ENCODE peak calls at places on chromosomes 12 and 14, in five cellular contexts. One of them, this sample, is unnamed. For H3K9me3, the result is how much of the 10 kb centered on the place peaks cover.

GRCh38 chr12:125824276-125824675 is 759.0 kb downstream of the AACS start:
- DNase-seq in IMR-90: no peak
- DNase-seq in cardiac muscle cell: no peak
- DNase-seq in tibial artery: no peak
- DNase-seq in left ventricle myocardium inferior: no peak
- DNase-seq in this sample: no peak

GRCh38 chr14:102525213-102526143 is 15.9 kb upstream of the ANKRD9 start:
- DNase-seq in IMR-90: peak
- DNase-seq in cardiac muscle cell: peak
- DNase-seq in tibial artery: no peak
- DNase-seq in left ventricle myocardium inferior: no peak
- DNase-seq in this sample: no peak

GRCh38 chr12:131897276-131897675 is 2.9 kb downstream of the ULK1 start:
- DNase-seq in IMR-90: no peak
- DNase-seq in cardiac muscle cell: no peak
- DNase-seq in tibial artery: no peak
- DNase-seq in left ventricle myocardium inferior: no peak
- DNase-seq in this sample: no peak

GRCh38 chr14:83290447-83290846 is 1756.8 kb upstream of the SEL1L start:
- DNase-seq in IMR-90: no peak
- DNase-seq in cardiac muscle cell: no peak
- DNase-seq in tibial artery: no peak
- DNase-seq in left ventricle myocardium inferior: no peak
- DNase-seq in this sample: no peak

GRCh38 chr14:34322940-34323418 is 139.1 kb downstream of the SPTSSA start:
- DNase-seq in IMR-90: peak
- DNase-seq in cardiac muscle cell: peak
- DNase-seq in tibial artery: no peak
- DNase-seq in left ventricle myocardium inferior: peak
- DNase-seq in this sample: peak

GRCh38 chr12:81021834-81022233 is 56.0 kb upstream of the ACSS3 start:
- DNase-seq in IMR-90: no peak
- DNase-seq in cardiac muscle cell: peak
- DNase-seq in tibial artery: no peak
- DNase-seq in left ventricle myocardium inferior: no peak
- DNase-seq in this sample: no peak

GRCh38 chr14:57266060-57266459 is 2.6 kb downstream of the EXOC5 start:
- DNase-seq in IMR-90: peak
- DNase-seq in cardiac muscle cell: peak
- DNase-seq in tibial artery: no peak
- DNase-seq in left ventricle myocardium inferior: no peak
- DNase-seq in this sample: no peak

GRCh38 chr12:104524026-104524425 is 67.3 kb downstream of the CHST11 start:
- DNase-seq in IMR-90: no peak
- DNase-seq in cardiac muscle cell: peak
- DNase-seq in tibial artery: no peak
- DNase-seq in left ventricle myocardium inferior: no peak
- DNase-seq in this sample: no peak

GRCh38 chr14:58633831-58634230 is 3.9 kb upstream of the DACT1 start:
- DNase-seq in IMR-90: peak
- DNase-seq in cardiac muscle cell: no peak
- DNase-seq in tibial artery: no peak
- DNase-seq in left ventricle myocardium inferior: no peak
- DNase-seq in this sample: no peak

GRCh38 chr12:43884683-43885410 is 49.0 kb downstream of the TMEM117 start:
- DNase-seq in IMR-90: no peak
- DNase-seq in cardiac muscle cell: no peak
- DNase-seq in tibial artery: no peak
- DNase-seq in left ventricle myocardium inferior: no peak
- DNase-seq in this sample: no peak

GRCh38 chr12:9736931-9737705 is 4.2 kb upstream of the CLECL1 start:
- DNase-seq in IMR-90: no peak
- DNase-seq in cardiac muscle cell: no peak
- DNase-seq in tibial artery: no peak
- DNase-seq in left ventricle myocardium inferior: no peak
- DNase-seq in this sample: no peak

GRCh38 chr12:97960741-97961608 is 498.4 kb downstream of the RMST start:
- DNase-seq in IMR-90: no peak
- DNase-seq in cardiac muscle cell: peak
- DNase-seq in tibial artery: no peak
- DNase-seq in left ventricle myocardium inferior: no peak
- DNase-seq in this sample: no peak

GRCh38 chr14:68981124-68981523 is 2.0 kb upstream of the ACTN1 start:
- DNase-seq in IMR-90: no peak
- DNase-seq in cardiac muscle cell: no peak
- DNase-seq in tibial artery: no peak
- DNase-seq in left ventricle myocardium inferior: no peak
- DNase-seq in this sample: no peak

GRCh38 chr12:848519-849191 is 96.3 kb downstream of the WNK1 start:
- DNase-seq in IMR-90: peak
- DNase-seq in cardiac muscle cell: peak
- DNase-seq in tibial artery: no peak
- DNase-seq in left ventricle myocardium inferior: no peak
- DNase-seq in this sample: no peak

GRCh38 chr14:95431199-95432145 is 85.0 kb downstream of the SYNE3 start:
- DNase-seq in IMR-90: peak
- DNase-seq in cardiac muscle cell: peak
- DNase-seq in tibial artery: no peak
- DNase-seq in left ventricle myocardium inferior: no peak
- DNase-seq in this sample: no peak

GRCh38 chr14:65277580-65278270 is 134.8 kb upstream of the FUT8 start:
- DNase-seq in IMR-90: no peak
- DNase-seq in cardiac muscle cell: no peak
- DNase-seq in tibial artery: no peak
- DNase-seq in left ventricle myocardium inferior: no peak
- DNase-seq in this sample: no peak

GRCh38 chr14:51884086-51884927 is 23.9 kb downstream of the GNG2 start:
- DNase-seq in IMR-90: peak
- DNase-seq in cardiac muscle cell: peak
- DNase-seq in tibial artery: no peak
- DNase-seq in left ventricle myocardium inferior: no peak
- DNase-seq in this sample: peak

GRCh38 chr12:88703790-88704189 is 123.5 kb upstream of the KITLG start:
- DNase-seq in IMR-90: no peak
- DNase-seq in cardiac muscle cell: peak
- DNase-seq in tibial artery: no peak
- DNase-seq in left ventricle myocardium inferior: no peak
- DNase-seq in this sample: no peak

GRCh38 chr12:70724444-70724843 is 87.2 kb upstream of the PTPRB start:
- DNase-seq in IMR-90: peak
- DNase-seq in cardiac muscle cell: peak
- DNase-seq in tibial artery: no peak
- DNase-seq in left ventricle myocardium inferior: no peak
- DNase-seq in this sample: no peak

GRCh38 chr14:52551696-52552062 is 626 bp downstream of the TXNDC16 start:
- DNase-seq in IMR-90: peak
- DNase-seq in cardiac muscle cell: peak
- DNase-seq in tibial artery: no peak
- DNase-seq in left ventricle myocardium inferior: no peak
- DNase-seq in this sample: no peak

GRCh38 chr14:35818346-35819115 is 7.6 kb upstream of the BRMS1L start:
- DNase-seq in IMR-90: peak
- DNase-seq in cardiac muscle cell: peak
- DNase-seq in tibial artery: no peak
- DNase-seq in left ventricle myocardium inferior: no peak
- DNase-seq in this sample: no peak

GRCh38 chr12:12839003-12839395 is 25.9 kb downstream of the DDX47 start:
- DNase-seq in IMR-90: no peak
- DNase-seq in cardiac muscle cell: no peak
- DNase-seq in tibial artery: no peak
- DNase-seq in left ventricle myocardium inferior: no peak
- DNase-seq in this sample: no peak

GRCh38 chr14:45434221-45434620 is 181.2 kb upstream of the MIS18BP1 start:
- DNase-seq in IMR-90: no peak
- DNase-seq in cardiac muscle cell: no peak
- DNase-seq in tibial artery: no peak
- DNase-seq in left ventricle myocardium inferior: no peak
- DNase-seq in this sample: no peak

GRCh38 chr12:109738878-109739665 is 25.4 kb downstream of the FAM222A start:
- DNase-seq in IMR-90: peak
- DNase-seq in cardiac muscle cell: no peak
- DNase-seq in tibial artery: peak
- DNase-seq in left ventricle myocardium inferior: peak
- DNase-seq in this sample: no peak

DNA sequence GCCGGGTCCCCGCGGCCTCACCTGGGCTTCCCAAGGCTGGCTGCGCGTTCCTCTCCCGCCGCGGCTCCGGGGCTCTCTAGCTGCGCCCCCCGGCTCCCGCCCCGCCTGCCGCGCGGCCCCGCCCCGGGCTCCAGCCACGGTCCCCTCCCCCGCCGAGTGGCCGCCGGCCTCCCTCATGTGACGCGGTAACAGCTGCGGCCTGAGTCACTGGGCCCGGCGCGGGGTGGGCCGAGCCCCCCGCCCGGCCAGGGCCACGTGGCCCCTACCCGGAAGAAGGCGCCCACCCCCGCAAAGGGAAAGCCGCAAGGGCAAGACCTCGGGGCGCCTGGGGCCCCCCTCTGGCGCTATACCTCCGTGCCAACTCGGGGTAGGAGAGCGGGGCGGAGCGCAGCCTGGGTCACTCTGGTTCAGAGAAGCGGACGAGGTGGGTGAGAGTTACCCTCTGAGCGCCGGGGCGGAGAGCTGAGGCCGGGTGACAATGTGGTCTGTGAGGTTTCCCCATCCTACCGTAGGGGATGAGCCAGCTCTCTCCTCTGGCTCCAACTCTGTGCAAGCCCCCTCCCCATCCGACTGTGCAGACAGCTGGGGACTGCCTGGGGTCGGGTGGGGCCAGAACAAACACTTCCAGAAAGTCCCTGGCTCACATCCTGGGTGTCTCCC is at the start of gene CD63:
- DNase-seq in IMR-90: peak
- DNase-seq in cardiac muscle cell: peak
- DNase-seq in tibial artery: peak
- DNase-seq in left ventricle myocardium inferior: peak
- DNase-seq in this sample: no peak
- TF ChIP-seq CTCF in IMR-90: no peak
- TF ChIP-seq CTCF in cardiac muscle cell: no peak
- TF ChIP-seq CTCF in tibial artery: peak
- TF ChIP-seq CTCF in left ventricle myocardium inferior: no peak
- TF ChIP-seq CTCF in this sample: no peak

GRCh38 chr14:105844047-105844630 is 317.8 kb downstream of the TMEM121 start:
- DNase-seq in IMR-90: no peak
- DNase-seq in cardiac muscle cell: no peak
- DNase-seq in tibial artery: no peak
- DNase-seq in left ventricle myocardium inferior: peak
- DNase-seq in this sample: no peak

GRCh38 chr14:105846312-105846711 is 319.9 kb downstream of the TMEM121 start:
- DNase-seq in IMR-90: no peak
- DNase-seq in cardiac muscle cell: no peak
- DNase-seq in tibial artery: no peak
- DNase-seq in left ventricle myocardium inferior: no peak
- DNase-seq in this sample: no peak

GRCh38 chr14:105845725-105846309 is 319.4 kb downstream of the TMEM121 start:
- DNase-seq in IMR-90: no peak
- DNase-seq in cardiac muscle cell: no peak
- DNase-seq in tibial artery: peak
- DNase-seq in left ventricle myocardium inferior: no peak
- DNase-seq in this sample: no peak

GRCh38 chr14:105843444-105844046 is 317.2 kb downstream of the TMEM121 start:
- DNase-seq in IMR-90: no peak
- DNase-seq in cardiac muscle cell: no peak
- DNase-seq in tibial artery: peak
- DNase-seq in left ventricle myocardium inferior: no peak
- DNase-seq in this sample: no peak

GRCh38 chr14:105844810-105845724 is 318.7 kb downstream of the TMEM121 start:
- DNase-seq in IMR-90: no peak
- DNase-seq in cardiac muscle cell: no peak
- DNase-seq in tibial artery: peak
- DNase-seq in left ventricle myocardium inferior: no peak
- DNase-seq in this sample: no peak
- H3K9me3 ChIP-seq in IMR-90: half or more
- H3K9me3 ChIP-seq in cardiac muscle cell: under half
- H3K9me3 ChIP-seq in tibial artery: under half
- H3K9me3 ChIP-seq in left ventricle myocardium inferior: under half
- H3K9me3 ChIP-seq in this sample: half or more

DNA sequence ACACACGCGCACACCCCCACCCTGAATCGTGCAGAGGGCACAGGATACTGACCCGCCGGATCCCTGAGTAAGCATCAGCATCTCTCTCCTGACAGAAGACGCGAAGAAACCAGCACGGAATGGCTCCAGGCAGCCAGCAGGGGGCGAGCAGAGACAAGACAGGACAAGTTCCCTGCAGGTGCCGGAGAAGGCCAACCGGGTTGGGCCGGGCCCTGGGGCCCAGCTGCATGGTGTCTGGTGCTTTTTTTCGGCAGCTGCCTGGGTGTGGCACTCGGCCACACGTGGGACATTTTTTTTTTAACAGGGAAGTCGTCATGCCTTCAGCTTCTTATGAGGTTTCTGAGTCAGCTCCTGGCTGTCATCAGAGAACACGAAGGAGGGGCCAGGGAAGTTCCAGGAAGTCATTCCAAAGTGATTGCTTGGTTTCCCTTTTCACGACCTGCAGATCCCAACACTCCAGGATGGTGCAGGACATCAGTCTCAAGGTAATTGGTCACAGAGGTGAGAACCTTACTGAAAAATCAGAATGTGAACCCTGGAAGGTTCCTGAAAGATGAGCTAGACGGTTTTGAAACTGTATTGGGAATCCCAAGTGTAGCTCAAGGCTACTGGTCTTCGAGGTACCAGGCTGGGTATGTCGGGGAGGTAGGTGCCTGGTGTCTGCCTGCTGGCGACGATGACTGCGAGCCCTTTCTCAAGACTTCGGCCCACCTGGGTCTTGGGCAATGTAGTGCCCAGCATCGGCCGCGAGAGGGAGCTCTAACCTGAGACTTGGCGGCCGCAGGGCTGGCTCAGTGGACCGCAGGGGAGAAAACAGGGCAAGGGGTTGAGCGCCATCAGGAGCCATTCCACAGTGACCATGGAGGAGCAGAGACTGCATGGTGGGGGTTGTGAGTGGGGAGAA is 190.8 kb upstream of the PRMT8 start:
- DNase-seq in IMR-90: peak
- DNase-seq in cardiac muscle cell: peak
- DNase-seq in tibial artery: peak
- DNase-seq in left ventricle myocardium inferior: peak
- DNase-seq in this sample: peak
- H3K4me3 ChIP-seq in IMR-90: no peak
- H3K4me3 ChIP-seq in cardiac muscle cell: no peak
- H3K4me3 ChIP-seq in tibial artery: peak
- H3K4me3 ChIP-seq in left ventricle myocardium inferior: peak
- H3K4me3 ChIP-seq in this sample: peak

DNA sequence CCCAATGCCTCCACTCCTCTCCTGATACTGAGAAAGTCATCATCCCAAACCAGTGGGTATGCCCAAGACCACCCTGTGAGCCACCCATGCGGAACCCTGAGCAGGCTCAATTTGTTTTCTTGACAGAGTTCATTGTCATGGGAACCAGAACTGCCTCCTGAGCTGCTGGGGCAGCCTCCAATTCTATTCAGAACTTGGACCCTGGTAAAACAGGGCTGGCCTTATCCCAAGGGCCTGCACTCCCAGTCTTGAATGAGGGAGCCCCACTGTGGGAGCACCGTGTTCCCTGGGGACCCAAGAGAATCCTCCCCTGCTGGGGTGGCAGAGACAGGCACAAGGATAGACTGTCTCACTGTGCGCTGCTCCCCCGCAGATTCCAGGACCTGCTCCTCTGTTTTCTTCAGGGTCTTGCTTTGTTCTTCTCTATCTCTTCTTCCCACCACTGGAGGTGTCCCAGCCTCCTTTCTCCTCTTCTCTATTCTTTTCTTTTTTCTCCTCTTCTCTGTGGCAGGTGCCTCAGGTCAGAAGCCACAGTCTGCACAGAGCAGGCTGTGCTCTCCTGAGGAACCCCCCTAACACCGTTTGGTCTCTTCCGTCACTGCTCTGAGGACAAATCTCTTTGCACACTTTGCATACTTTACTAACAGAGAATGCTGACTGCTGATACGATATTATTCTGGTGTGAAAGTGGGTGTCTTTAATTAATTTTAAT is 31.3 kb upstream of the CHPT1 start:
- DNase-seq in IMR-90: no peak
- DNase-seq in cardiac muscle cell: no peak
- DNase-seq in tibial artery: no peak
- DNase-seq in left ventricle myocardium inferior: no peak
- DNase-seq in this sample: no peak
- TF ChIP-seq CTCF in IMR-90: no peak
- TF ChIP-seq CTCF in cardiac muscle cell: no peak
- TF ChIP-seq CTCF in tibial artery: no peak
- TF ChIP-seq CTCF in left ventricle myocardium inferior: no peak
- TF ChIP-seq CTCF in this sample: no peak